ENCODE peak calls at places on chromosomes 5 and 9, in five cellular contexts. One of them, this sample, is unnamed.

GRCh38 chr9:114316605-114317230 is 6.2 kb upstream of the ORM1 start:
- DNase-seq in trophoblast cell: peak
- DNase-seq in H1: no peak
- DNase-seq in H9: no peak
- DNase-seq in mesenchymal stem cell: no peak
- DNase-seq in this sample: peak

GRCh38 chr9:15277400-15278137 is 29.4 kb downstream of the TTC39B start:
- DNase-seq in mesenchymal stem cell: peak
- DNase-seq in H9: no peak
- DNase-seq in trophoblast cell: peak
- DNase-seq in H1: no peak
- DNase-seq in this sample: no peak

GRCh38 chr9:78605029-78605930 is 308.4 kb downstream of the PSAT1 start:
- DNase-seq in H9: no peak
- DNase-seq in trophoblast cell: no peak
- DNase-seq in mesenchymal stem cell: no peak
- DNase-seq in H1: no peak
- DNase-seq in this sample: no peak

GRCh38 chr9:4491621-4491975 is 1.3 kb downstream of the SLC1A1 start:
- DNase-seq in H9: peak
- DNase-seq in trophoblast cell: peak
- DNase-seq in mesenchymal stem cell: no peak
- DNase-seq in H1: peak
- DNase-seq in this sample: no peak

GRCh38 chr5:126877011-126877410 is 100.1 kb downstream of the LMNB1 start:
- DNase-seq in H1: no peak
- DNase-seq in H9: no peak
- DNase-seq in mesenchymal stem cell: no peak
- DNase-seq in trophoblast cell: no peak
- DNase-seq in this sample: no peak

GRCh38 chr9:91690540-91691249 is 259.3 kb downstream of the ROR2 start:
- DNase-seq in H9: no peak
- DNase-seq in mesenchymal stem cell: no peak
- DNase-seq in trophoblast cell: no peak
- DNase-seq in H1: no peak
- DNase-seq in this sample: no peak

GRCh38 chr5:139839918-139840317 is 44.3 kb downstream of the PSD2 start:
- DNase-seq in mesenchymal stem cell: no peak
- DNase-seq in H9: no peak
- DNase-seq in H1: no peak
- DNase-seq in trophoblast cell: no peak
- DNase-seq in this sample: no peak

GRCh38 chr5:88671408-88671807 is 211.6 kb downstream of the MEF2C start:
- DNase-seq in H1: no peak
- DNase-seq in trophoblast cell: no peak
- DNase-seq in H9: no peak
- DNase-seq in mesenchymal stem cell: no peak
- DNase-seq in this sample: no peak

GRCh38 chr9:4967521-4967920 is 17.6 kb upstream of the JAK2 start:
- DNase-seq in trophoblast cell: no peak
- DNase-seq in H9: no peak
- DNase-seq in H1: no peak
- DNase-seq in mesenchymal stem cell: no peak
- DNase-seq in this sample: no peak

GRCh38 chr9:109889456-109889855 is 109.5 kb downstream of the PALM2AKAP2 start:
- DNase-seq in H1: no peak
- DNase-seq in H9: no peak
- DNase-seq in trophoblast cell: no peak
- DNase-seq in mesenchymal stem cell: no peak
- DNase-seq in this sample: no peak

GRCh38 chr9:15349892-15350761 is 43.1 kb upstream of the TTC39B start:
- DNase-seq in H9: no peak
- DNase-seq in H1: no peak
- DNase-seq in trophoblast cell: no peak
- DNase-seq in mesenchymal stem cell: no peak
- DNase-seq in this sample: no peak

GRCh38 chr9:132018957-132019405 is 60.7 kb downstream of the MED27 start:
- DNase-seq in trophoblast cell: no peak
- DNase-seq in H9: no peak
- DNase-seq in mesenchymal stem cell: no peak
- DNase-seq in H1: no peak
- DNase-seq in this sample: no peak

GRCh38 chr9:91746904-91747303 is 203.1 kb downstream of the ROR2 start:
- DNase-seq in H9: no peak
- DNase-seq in H1: no peak
- DNase-seq in trophoblast cell: no peak
- DNase-seq in mesenchymal stem cell: no peak
- DNase-seq in this sample: no peak

GRCh38 chr9:78292026-78292425 is 4.9 kb upstream of the PSAT1 start:
- DNase-seq in mesenchymal stem cell: no peak
- DNase-seq in trophoblast cell: no peak
- DNase-seq in H1: no peak
- DNase-seq in H9: no peak
- DNase-seq in this sample: no peak

GRCh38 chr9:114412057-114412683 is 24.4 kb upstream of the AKNA start:
- DNase-seq in trophoblast cell: no peak
- DNase-seq in mesenchymal stem cell: no peak
- DNase-seq in H9: no peak
- DNase-seq in H1: no peak
- DNase-seq in this sample: no peak

GRCh38 chr5:115260248-115260647 is 2.4 kb downstream of the PGGT1B start:
- DNase-seq in H9: no peak
- DNase-seq in mesenchymal stem cell: no peak
- DNase-seq in H1: no peak
- DNase-seq in trophoblast cell: no peak
- DNase-seq in this sample: no peak

GRCh38 chr5:124658867-124659557 is 87.4 kb downstream of the ZNF608 start:
- DNase-seq in H9: no peak
- DNase-seq in trophoblast cell: no peak
- DNase-seq in mesenchymal stem cell: no peak
- DNase-seq in H1: no peak
- DNase-seq in this sample: no peak

GRCh38 chr5:2172471-2172870 is 289.7 kb upstream of the IRX4 start:
- DNase-seq in H9: no peak
- DNase-seq in mesenchymal stem cell: no peak
- DNase-seq in trophoblast cell: no peak
- DNase-seq in H1: no peak
- DNase-seq in this sample: no peak

GRCh38 chr5:59840200-59840601 is 53.3 kb downstream of the PDE4D start:
- DNase-seq in mesenchymal stem cell: peak
- DNase-seq in trophoblast cell: no peak
- DNase-seq in H1: no peak
- DNase-seq in H9: no peak
- DNase-seq in this sample: no peak

GRCh38 chr9:127854169-127854833 is at the start of gene ENG:
- DNase-seq in mesenchymal stem cell: peak
- DNase-seq in H9: peak
- DNase-seq in trophoblast cell: peak
- DNase-seq in H1: no peak
- DNase-seq in this sample: no peak

GRCh38 chr9:88775966-88776365 is 215.3 kb upstream of the S1PR3 start:
- DNase-seq in mesenchymal stem cell: no peak
- DNase-seq in trophoblast cell: no peak
- DNase-seq in H9: no peak
- DNase-seq in H1: no peak
- DNase-seq in this sample: no peak

GRCh38 chr9:68795411-68795810 is 90.4 kb downstream of the PIP5K1B start:
- DNase-seq in H9: no peak
- DNase-seq in H1: no peak
- DNase-seq in trophoblast cell: peak
- DNase-seq in mesenchymal stem cell: no peak
- DNase-seq in this sample: no peak

GRCh38 chr5:555058-555623 is 30.9 kb upstream of the SLC9A3 start:
- DNase-seq in mesenchymal stem cell: no peak
- DNase-seq in H1: no peak
- DNase-seq in H9: no peak
- DNase-seq in trophoblast cell: no peak
- DNase-seq in this sample: no peak

GRCh38 chr5:177317959-177318377 is 6.3 kb upstream of the MXD3 start:
- DNase-seq in mesenchymal stem cell: peak
- DNase-seq in H9: peak
- DNase-seq in trophoblast cell: peak
- DNase-seq in H1: no peak
- DNase-seq in this sample: peak

GRCh38 chr9:7536310-7536939 is 263.2 kb downstream of the DMAC1 start:
- DNase-seq in mesenchymal stem cell: peak
- DNase-seq in trophoblast cell: peak
- DNase-seq in H1: no peak
- DNase-seq in H9: peak
- DNase-seq in this sample: peak

GRCh38 chr9:101848485-101848919 is 110.1 kb upstream of the GRIN3A start:
- DNase-seq in mesenchymal stem cell: no peak
- DNase-seq in trophoblast cell: no peak
- DNase-seq in H9: no peak
- DNase-seq in H1: no peak
- DNase-seq in this sample: no peak

GRCh38 chr9:18920141-18920611 is 112.8 kb downstream of the SAXO1 start:
- DNase-seq in H1: no peak
- DNase-seq in H9: no peak
- DNase-seq in trophoblast cell: no peak
- DNase-seq in mesenchymal stem cell: no peak
- DNase-seq in this sample: no peak

GRCh38 chr9:115625954-115626353 is 508.0 kb upstream of the TNC start:
- DNase-seq in trophoblast cell: no peak
- DNase-seq in H9: no peak
- DNase-seq in mesenchymal stem cell: no peak
- DNase-seq in H1: no peak
- DNase-seq in this sample: no peak

GRCh38 chr9:131593936-131594665 is 48.8 kb downstream of the PRRT1B start:
- DNase-seq in trophoblast cell: no peak
- DNase-seq in mesenchymal stem cell: no peak
- DNase-seq in H1: no peak
- DNase-seq in H9: no peak
- DNase-seq in this sample: no peak

GRCh38 chr9:89408628-89409101 is 89.2 kb downstream of the SEMA4D start:
- DNase-seq in H1: no peak
- DNase-seq in H9: no peak
- DNase-seq in mesenchymal stem cell: no peak
- DNase-seq in trophoblast cell: no peak
- DNase-seq in this sample: no peak

GRCh38 chr9:96478829-96479371 is 28.9 kb downstream of the HABP4 start:
- DNase-seq in H1: no peak
- DNase-seq in mesenchymal stem cell: peak
- DNase-seq in trophoblast cell: no peak
- DNase-seq in H9: no peak
- DNase-seq in this sample: no peak

GRCh38 chr5:150156540-150156939 is 895 bp upstream of the PDGFRB start:
- DNase-seq in mesenchymal stem cell: no peak
- DNase-seq in trophoblast cell: no peak
- DNase-seq in H9: no peak
- DNase-seq in H1: no peak
- DNase-seq in this sample: no peak
- H3K4ac ChIP-seq in mesenchymal stem cell: no peak
- H3K4ac ChIP-seq in trophoblast cell: no peak
- H3K4ac ChIP-seq in H9: no peak
- H3K4ac ChIP-seq in H1: no peak
- H3K4ac ChIP-seq in this sample: no peak

DNA sequence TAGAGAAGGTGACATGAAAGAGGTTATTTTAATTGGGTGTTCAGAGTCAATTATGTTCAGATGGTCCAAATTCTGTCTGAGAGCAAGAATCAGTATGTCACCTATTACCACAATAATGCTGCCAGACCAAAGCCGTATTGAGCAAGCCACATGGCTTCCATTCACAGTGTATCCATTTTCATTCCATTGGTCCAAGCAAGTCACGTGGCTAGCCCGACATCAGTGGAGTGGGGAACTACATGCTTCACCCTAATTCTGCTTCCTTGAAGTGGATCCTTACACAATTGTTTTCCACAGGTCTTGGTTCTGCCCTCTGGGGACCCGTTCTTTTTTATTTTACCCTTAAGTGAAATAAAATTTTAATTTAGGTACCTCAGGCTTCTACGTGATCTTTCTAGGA is 413.5 kb downstream of the EBF1 start:
- DNase-seq in H1: no peak
- DNase-seq in H9: no peak
- DNase-seq in trophoblast cell: no peak
- DNase-seq in mesenchymal stem cell: no peak
- DNase-seq in this sample: no peak
- H2BK12ac ChIP-seq in H1: no peak
- H2BK12ac ChIP-seq in H9: no peak
- H2BK12ac ChIP-seq in trophoblast cell: no peak
- H2BK12ac ChIP-seq in mesenchymal stem cell: no peak
- H2BK12ac ChIP-seq in this sample: no peak

GRCh38 chr5:150112211-150113046 is 26.1 kb upstream of the CSF1R start:
- DNase-seq in trophoblast cell: peak
- DNase-seq in mesenchymal stem cell: peak
- DNase-seq in H1: no peak
- DNase-seq in H9: peak
- DNase-seq in this sample: peak

GRCh38 chr5:150111121-150111520 is 24.8 kb upstream of the CSF1R start:
- DNase-seq in H9: no peak
- DNase-seq in mesenchymal stem cell: no peak
- DNase-seq in H1: no peak
- DNase-seq in trophoblast cell: peak
- DNase-seq in this sample: no peak

GRCh38 chr5:150108711-150109605 is 22.6 kb upstream of the CSF1R start:
- DNase-seq in mesenchymal stem cell: no peak
- DNase-seq in trophoblast cell: no peak
- DNase-seq in H9: no peak
- DNase-seq in H1: no peak
- DNase-seq in this sample: no peak

GRCh38 chr5:150107909-150108447 is 21.6 kb upstream of the CSF1R start:
- DNase-seq in trophoblast cell: peak
- DNase-seq in mesenchymal stem cell: peak
- DNase-seq in H9: no peak
- DNase-seq in H1: no peak
- DNase-seq in this sample: no peak

GRCh38 chr5:150109921-150110320 is 23.6 kb upstream of the CSF1R start:
- DNase-seq in mesenchymal stem cell: no peak
- DNase-seq in trophoblast cell: peak
- DNase-seq in H9: peak
- DNase-seq in H1: no peak
- DNase-seq in this sample: no peak
- H3K4ac ChIP-seq in mesenchymal stem cell: no peak
- H3K4ac ChIP-seq in trophoblast cell: no peak
- H3K4ac ChIP-seq in H9: no peak
- H3K4ac ChIP-seq in H1: no peak
- H3K4ac ChIP-seq in this sample: no peak

GRCh38 chr5:143146161-143146560 is 257.3 kb downstream of the NR3C1 start:
- DNase-seq in trophoblast cell: no peak
- DNase-seq in H9: no peak
- DNase-seq in H1: no peak
- DNase-seq in mesenchymal stem cell: no peak
- DNase-seq in this sample: no peak
- H2BK12ac ChIP-seq in trophoblast cell: no peak
- H2BK12ac ChIP-seq in H9: no peak
- H2BK12ac ChIP-seq in H1: no peak
- H2BK12ac ChIP-seq in mesenchymal stem cell: peak
- H2BK12ac ChIP-seq in this sample: no peak

GRCh38 chr9:129313331-129313955 is 135.4 kb upstream of the IER5L start:
- DNase-seq in mesenchymal stem cell: no peak
- DNase-seq in H1: no peak
- DNase-seq in trophoblast cell: no peak
- DNase-seq in H9: no peak
- DNase-seq in this sample: no peak
- H3K4ac ChIP-seq in mesenchymal stem cell: peak
- H3K4ac ChIP-seq in H1: no peak
- H3K4ac ChIP-seq in trophoblast cell: no peak
- H3K4ac ChIP-seq in H9: no peak
- H3K4ac ChIP-seq in this sample: no peak